ENCODE peak calls at places on chromosomes 5 and 9, in eight cellular contexts. One of them, this sample, is unnamed.
A peak's percentile ranks its signal among the peaks of the same experiment; 100 is the strongest.

GRCh38 chr9:123567013-123567412 is 211.0 kb downstream of the CRB2 start:
- DNase-seq in naive thymus-derived CD8-positive, alpha-beta T cell: no peak
- DNase-seq in GM04503: no peak
- DNase-seq in caudate nucleus: no peak
- DNase-seq in endodermal cell: no peak
- DNase-seq in NCI-H524 treated with DMSO at 0.1 percent for 48 hours: no peak
- DNase-seq in NCI-H69: peak; percentile 40
- DNase-seq in frontal cortex: no peak
- DNase-seq in this sample: no peak

GRCh38 chr9:94111446-94111845 is 27.2 kb downstream of the PTPDC1 start:
- DNase-seq in NCI-H524 treated with DMSO at 0.1 percent for 48 hours: no peak
- DNase-seq in GM04503: no peak
- DNase-seq in endodermal cell: no peak
- DNase-seq in NCI-H69: no peak
- DNase-seq in frontal cortex: no peak
- DNase-seq in caudate nucleus: no peak
- DNase-seq in naive thymus-derived CD8-positive, alpha-beta T cell: no peak
- DNase-seq in this sample: no peak

GRCh38 chr9:126674365-126675146 is 60.8 kb downstream of the LMX1B start:
- DNase-seq in naive thymus-derived CD8-positive, alpha-beta T cell: no peak
- DNase-seq in frontal cortex: no peak
- DNase-seq in caudate nucleus: no peak
- DNase-seq in NCI-H69: peak; percentile 29
- DNase-seq in NCI-H524 treated with DMSO at 0.1 percent for 48 hours: peak; percentile 74
- DNase-seq in GM04503: no peak
- DNase-seq in endodermal cell: peak; percentile 76
- DNase-seq in this sample: no peak

GRCh38 chr9:21096901-21097255 is 19.1 kb upstream of the IFNB1 start:
- DNase-seq in NCI-H524 treated with DMSO at 0.1 percent for 48 hours: no peak
- DNase-seq in GM04503: no peak
- DNase-seq in endodermal cell: no peak
- DNase-seq in NCI-H69: no peak
- DNase-seq in caudate nucleus: no peak
- DNase-seq in frontal cortex: no peak
- DNase-seq in naive thymus-derived CD8-positive, alpha-beta T cell: no peak
- DNase-seq in this sample: no peak

GRCh38 chr5:1851290-1851934 is 31.3 kb downstream of the IRX4 start:
- DNase-seq in naive thymus-derived CD8-positive, alpha-beta T cell: no peak
- DNase-seq in GM04503: no peak
- DNase-seq in endodermal cell: peak; percentile 82
- DNase-seq in NCI-H524 treated with DMSO at 0.1 percent for 48 hours: no peak
- DNase-seq in NCI-H69: peak; percentile 7
- DNase-seq in caudate nucleus: no peak
- DNase-seq in frontal cortex: no peak
- DNase-seq in this sample: no peak

GRCh38 chr5:98770158-98770910 is 3.1 kb upstream of the RGMB start:
- DNase-seq in caudate nucleus: peak; percentile 52
- DNase-seq in naive thymus-derived CD8-positive, alpha-beta T cell: peak; percentile 39
- DNase-seq in NCI-H524 treated with DMSO at 0.1 percent for 48 hours: no peak
- DNase-seq in endodermal cell: peak; percentile 77
- DNase-seq in frontal cortex: peak; percentile 48
- DNase-seq in NCI-H69: peak; percentile 87
- DNase-seq in GM04503: no peak
- DNase-seq in this sample: peak; percentile 43

GRCh38 chr5:135244620-135245021 is 154.4 kb downstream of the MACROH2A1 start:
- DNase-seq in caudate nucleus: no peak
- DNase-seq in NCI-H524 treated with DMSO at 0.1 percent for 48 hours: no peak
- DNase-seq in NCI-H69: no peak
- DNase-seq in naive thymus-derived CD8-positive, alpha-beta T cell: no peak
- DNase-seq in endodermal cell: peak; percentile 25
- DNase-seq in frontal cortex: no peak
- DNase-seq in GM04503: no peak
- DNase-seq in this sample: no peak

GRCh38 chr5:167451091-167451490 is 840.4 kb upstream of the WWC1 start:
- DNase-seq in endodermal cell: no peak
- DNase-seq in caudate nucleus: no peak
- DNase-seq in NCI-H69: no peak
- DNase-seq in naive thymus-derived CD8-positive, alpha-beta T cell: no peak
- DNase-seq in NCI-H524 treated with DMSO at 0.1 percent for 48 hours: no peak
- DNase-seq in GM04503: no peak
- DNase-seq in frontal cortex: no peak
- DNase-seq in this sample: no peak

GRCh38 chr5:56429110-56429561 is 196.0 kb upstream of the ANKRD55 start:
- DNase-seq in NCI-H524 treated with DMSO at 0.1 percent for 48 hours: no peak
- DNase-seq in frontal cortex: no peak
- DNase-seq in naive thymus-derived CD8-positive, alpha-beta T cell: no peak
- DNase-seq in GM04503: no peak
- DNase-seq in caudate nucleus: no peak
- DNase-seq in endodermal cell: no peak
- DNase-seq in NCI-H69: peak; percentile 86
- DNase-seq in this sample: no peak

GRCh38 chr9:135513351-135513846 is 7.8 kb upstream of the LCN1 start:
- DNase-seq in frontal cortex: no peak
- DNase-seq in NCI-H524 treated with DMSO at 0.1 percent for 48 hours: no peak
- DNase-seq in GM04503: no peak
- DNase-seq in endodermal cell: peak; percentile 46
- DNase-seq in caudate nucleus: no peak
- DNase-seq in NCI-H69: no peak
- DNase-seq in naive thymus-derived CD8-positive, alpha-beta T cell: no peak
- DNase-seq in this sample: no peak

GRCh38 chr9:70159630-70160029 is 99.1 kb upstream of the SMC5 start:
- DNase-seq in naive thymus-derived CD8-positive, alpha-beta T cell: no peak
- DNase-seq in NCI-H524 treated with DMSO at 0.1 percent for 48 hours: no peak
- DNase-seq in frontal cortex: no peak
- DNase-seq in endodermal cell: no peak
- DNase-seq in NCI-H69: peak; percentile 37
- DNase-seq in caudate nucleus: no peak
- DNase-seq in GM04503: no peak
- DNase-seq in this sample: no peak

GRCh38 chr5:169213479-169213878 is 87.5 kb downstream of the SLIT3 start:
- DNase-seq in frontal cortex: no peak
- DNase-seq in caudate nucleus: no peak
- DNase-seq in naive thymus-derived CD8-positive, alpha-beta T cell: no peak
- DNase-seq in NCI-H69: no peak
- DNase-seq in NCI-H524 treated with DMSO at 0.1 percent for 48 hours: no peak
- DNase-seq in endodermal cell: no peak
- DNase-seq in GM04503: peak; percentile 80
- DNase-seq in this sample: no peak

GRCh38 chr9:126722252-126722921 is 82.5 kb upstream of the ZBTB43 start:
- DNase-seq in endodermal cell: peak; percentile 94
- DNase-seq in caudate nucleus: peak; percentile 46
- DNase-seq in NCI-H69: peak; percentile 51
- DNase-seq in frontal cortex: peak; percentile 26
- DNase-seq in GM04503: no peak
- DNase-seq in NCI-H524 treated with DMSO at 0.1 percent for 48 hours: no peak
- DNase-seq in naive thymus-derived CD8-positive, alpha-beta T cell: peak; percentile 85
- DNase-seq in this sample: peak; percentile 79

GRCh38 chr9:134220311-134220710 is 55.9 kb upstream of the RNU6ATAC start:
- DNase-seq in NCI-H69: no peak
- DNase-seq in endodermal cell: no peak
- DNase-seq in caudate nucleus: no peak
- DNase-seq in GM04503: no peak
- DNase-seq in frontal cortex: no peak
- DNase-seq in NCI-H524 treated with DMSO at 0.1 percent for 48 hours: no peak
- DNase-seq in naive thymus-derived CD8-positive, alpha-beta T cell: no peak
- DNase-seq in this sample: no peak

GRCh38 chr5:7828269-7828668 is 22.7 kb downstream of the CFAP90 start:
- DNase-seq in naive thymus-derived CD8-positive, alpha-beta T cell: no peak
- DNase-seq in frontal cortex: no peak
- DNase-seq in caudate nucleus: no peak
- DNase-seq in NCI-H524 treated with DMSO at 0.1 percent for 48 hours: no peak
- DNase-seq in NCI-H69: no peak
- DNase-seq in endodermal cell: no peak
- DNase-seq in GM04503: no peak
- DNase-seq in this sample: no peak

GRCh38 chr5:72347801-72348305 is 27.7 kb downstream of the PTCD2 start:
- DNase-seq in frontal cortex: no peak
- DNase-seq in NCI-H524 treated with DMSO at 0.1 percent for 48 hours: no peak
- DNase-seq in naive thymus-derived CD8-positive, alpha-beta T cell: no peak
- DNase-seq in caudate nucleus: no peak
- DNase-seq in GM04503: peak; percentile 58
- DNase-seq in endodermal cell: no peak
- DNase-seq in NCI-H69: no peak
- DNase-seq in this sample: no peak

GRCh38 chr5:34570721-34571379 is 85.3 kb upstream of the RAI14 start:
- DNase-seq in NCI-H524 treated with DMSO at 0.1 percent for 48 hours: no peak
- DNase-seq in caudate nucleus: no peak
- DNase-seq in frontal cortex: no peak
- DNase-seq in endodermal cell: no peak
- DNase-seq in NCI-H69: no peak
- DNase-seq in GM04503: peak; percentile 67
- DNase-seq in naive thymus-derived CD8-positive, alpha-beta T cell: no peak
- DNase-seq in this sample: no peak

GRCh38 chr5:3195991-3196390 is 399.6 kb upstream of the IRX1 start:
- DNase-seq in caudate nucleus: no peak
- DNase-seq in NCI-H524 treated with DMSO at 0.1 percent for 48 hours: no peak
- DNase-seq in naive thymus-derived CD8-positive, alpha-beta T cell: no peak
- DNase-seq in GM04503: no peak
- DNase-seq in frontal cortex: no peak
- DNase-seq in NCI-H69: no peak
- DNase-seq in endodermal cell: peak; percentile 71
- DNase-seq in this sample: peak; percentile 63

GRCh38 chr9:96425500-96426169 is 7.5 kb upstream of the ZNF367 start:
- DNase-seq in NCI-H69: no peak
- DNase-seq in caudate nucleus: no peak
- DNase-seq in GM04503: no peak
- DNase-seq in naive thymus-derived CD8-positive, alpha-beta T cell: no peak
- DNase-seq in NCI-H524 treated with DMSO at 0.1 percent for 48 hours: peak; percentile 64
- DNase-seq in frontal cortex: no peak
- DNase-seq in endodermal cell: no peak
- DNase-seq in this sample: no peak

GRCh38 chr5:134975843-134976242 is 8.1 kb downstream of the CATSPER3 start:
- DNase-seq in caudate nucleus: no peak
- DNase-seq in frontal cortex: no peak
- DNase-seq in naive thymus-derived CD8-positive, alpha-beta T cell: no peak
- DNase-seq in NCI-H69: no peak
- DNase-seq in NCI-H524 treated with DMSO at 0.1 percent for 48 hours: no peak
- DNase-seq in endodermal cell: no peak
- DNase-seq in GM04503: no peak
- DNase-seq in this sample: no peak

GRCh38 chr9:115104908-115105307 is 13.0 kb downstream of the TNC start:
- DNase-seq in frontal cortex: no peak
- DNase-seq in naive thymus-derived CD8-positive, alpha-beta T cell: no peak
- DNase-seq in endodermal cell: no peak
- DNase-seq in caudate nucleus: no peak
- DNase-seq in NCI-H69: peak; percentile 78
- DNase-seq in GM04503: no peak
- DNase-seq in NCI-H524 treated with DMSO at 0.1 percent for 48 hours: peak; percentile 72
- DNase-seq in this sample: no peak

GRCh38 chr5:5521478-5521877 is 99.0 kb downstream of the ICE1 start:
- DNase-seq in GM04503: no peak
- DNase-seq in NCI-H69: no peak
- DNase-seq in endodermal cell: no peak
- DNase-seq in frontal cortex: no peak
- DNase-seq in NCI-H524 treated with DMSO at 0.1 percent for 48 hours: no peak
- DNase-seq in naive thymus-derived CD8-positive, alpha-beta T cell: no peak
- DNase-seq in caudate nucleus: no peak
- DNase-seq in this sample: no peak

GRCh38 chr5:88049156-88049555 is 219.5 kb downstream of the TMEM161B start:
- DNase-seq in NCI-H524 treated with DMSO at 0.1 percent for 48 hours: no peak
- DNase-seq in endodermal cell: no peak
- DNase-seq in naive thymus-derived CD8-positive, alpha-beta T cell: no peak
- DNase-seq in frontal cortex: no peak
- DNase-seq in caudate nucleus: no peak
- DNase-seq in GM04503: no peak
- DNase-seq in NCI-H69: no peak
- DNase-seq in this sample: no peak

GRCh38 chr5:38069360-38069759 is 189.0 kb upstream of the EGFLAM start:
- DNase-seq in frontal cortex: no peak
- DNase-seq in NCI-H524 treated with DMSO at 0.1 percent for 48 hours: no peak
- DNase-seq in GM04503: no peak
- DNase-seq in endodermal cell: no peak
- DNase-seq in NCI-H69: no peak
- DNase-seq in naive thymus-derived CD8-positive, alpha-beta T cell: no peak
- DNase-seq in caudate nucleus: no peak
- DNase-seq in this sample: no peak

GRCh38 chr5:151178779-151179488 is 21.4 kb upstream of the ANXA6 start:
- DNase-seq in frontal cortex: no peak
- DNase-seq in caudate nucleus: no peak
- DNase-seq in NCI-H524 treated with DMSO at 0.1 percent for 48 hours: no peak
- DNase-seq in GM04503: no peak
- DNase-seq in naive thymus-derived CD8-positive, alpha-beta T cell: no peak
- DNase-seq in endodermal cell: no peak
- DNase-seq in NCI-H69: no peak
- DNase-seq in this sample: no peak

GRCh38 chr5:95244479-95244878 is 40.4 kb downstream of the MCTP1 start:
- DNase-seq in NCI-H524 treated with DMSO at 0.1 percent for 48 hours: peak; percentile 52
- DNase-seq in frontal cortex: no peak
- DNase-seq in GM04503: no peak
- DNase-seq in endodermal cell: peak; percentile 62
- DNase-seq in NCI-H69: peak; percentile 73
- DNase-seq in naive thymus-derived CD8-positive, alpha-beta T cell: no peak
- DNase-seq in caudate nucleus: no peak
- DNase-seq in this sample: no peak

GRCh38 chr9:124593080-124594058 is 86.2 kb upstream of the NR5A1 start:
- DNase-seq in NCI-H524 treated with DMSO at 0.1 percent for 48 hours: peak; percentile 35
- DNase-seq in endodermal cell: peak; percentile 77
- DNase-seq in frontal cortex: no peak
- DNase-seq in caudate nucleus: no peak
- DNase-seq in NCI-H69: peak; percentile 73
- DNase-seq in naive thymus-derived CD8-positive, alpha-beta T cell: no peak
- DNase-seq in GM04503: no peak
- DNase-seq in this sample: peak; percentile 94

GRCh38 chr5:132825165-132825823 is 5.2 kb downstream of the SHROOM1 start:
- DNase-seq in naive thymus-derived CD8-positive, alpha-beta T cell: no peak
- DNase-seq in NCI-H69: no peak
- DNase-seq in endodermal cell: peak; percentile 85
- DNase-seq in NCI-H524 treated with DMSO at 0.1 percent for 48 hours: no peak
- DNase-seq in caudate nucleus: no peak
- DNase-seq in frontal cortex: no peak
- DNase-seq in GM04503: no peak
- DNase-seq in this sample: peak; percentile 72

GRCh38 chr9:108211576-108211975 is 644.2 kb downstream of the ACTL7B start:
- DNase-seq in naive thymus-derived CD8-positive, alpha-beta T cell: no peak
- DNase-seq in frontal cortex: no peak
- DNase-seq in caudate nucleus: no peak
- DNase-seq in GM04503: no peak
- DNase-seq in NCI-H69: no peak
- DNase-seq in NCI-H524 treated with DMSO at 0.1 percent for 48 hours: no peak
- DNase-seq in endodermal cell: no peak
- DNase-seq in this sample: no peak

GRCh38 chr5:56745864-56746263 is 69.5 kb upstream of the MAP3K1 start:
- DNase-seq in naive thymus-derived CD8-positive, alpha-beta T cell: no peak
- DNase-seq in endodermal cell: no peak
- DNase-seq in caudate nucleus: no peak
- DNase-seq in frontal cortex: no peak
- DNase-seq in GM04503: no peak
- DNase-seq in NCI-H524 treated with DMSO at 0.1 percent for 48 hours: no peak
- DNase-seq in NCI-H69: no peak
- DNase-seq in this sample: no peak

GRCh38 chr9:113562653-113563381 is 99.3 kb downstream of the RGS3 start:
- DNase-seq in frontal cortex: no peak
- DNase-seq in naive thymus-derived CD8-positive, alpha-beta T cell: no peak
- DNase-seq in NCI-H524 treated with DMSO at 0.1 percent for 48 hours: no peak
- DNase-seq in caudate nucleus: no peak
- DNase-seq in GM04503: no peak
- DNase-seq in endodermal cell: peak; percentile 29
- DNase-seq in NCI-H69: peak; percentile 26
- DNase-seq in this sample: no peak

GRCh38 chr5:132704875-132705274 is 31.1 kb downstream of the IL4 start:
- DNase-seq in frontal cortex: no peak
- DNase-seq in caudate nucleus: no peak
- DNase-seq in endodermal cell: no peak
- DNase-seq in NCI-H524 treated with DMSO at 0.1 percent for 48 hours: no peak
- DNase-seq in GM04503: no peak
- DNase-seq in NCI-H69: no peak
- DNase-seq in naive thymus-derived CD8-positive, alpha-beta T cell: no peak
- DNase-seq in this sample: no peak

GRCh38 chr9:129283290-129283691 is 105.2 kb upstream of the IER5L start:
- DNase-seq in endodermal cell: no peak
- DNase-seq in frontal cortex: no peak
- DNase-seq in NCI-H524 treated with DMSO at 0.1 percent for 48 hours: no peak
- DNase-seq in naive thymus-derived CD8-positive, alpha-beta T cell: no peak
- DNase-seq in caudate nucleus: no peak
- DNase-seq in NCI-H69: no peak
- DNase-seq in GM04503: no peak
- DNase-seq in this sample: no peak

GRCh38 chr9:8867148-8867547 is 1067.6 kb upstream of the DMAC1 start:
- DNase-seq in caudate nucleus: no peak
- DNase-seq in GM04503: no peak
- DNase-seq in naive thymus-derived CD8-positive, alpha-beta T cell: no peak
- DNase-seq in NCI-H524 treated with DMSO at 0.1 percent for 48 hours: no peak
- DNase-seq in NCI-H69: peak; percentile 84
- DNase-seq in endodermal cell: no peak
- DNase-seq in frontal cortex: no peak
- DNase-seq in this sample: no peak

This sample was measured in mesendoderm.